ENCODE peak calls at places on chromosomes 2 and 18, in four cellular contexts. C is colonic mucosa; O is effector memory CD4-positive, alpha-beta T cell; U is psoas muscle. T is an unnamed sample.

GRCh38 chr2:55419236-55419513 is 481 bp downstream of the CCDC88A start:
- DNase-seq in C (peak; percentile 25), O (no peak), U (peak; percentile 17), T (no peak)

GRCh38 chr2:18971628-18972027 is 382.3 kb upstream of the NT5C1B start:
- DNase-seq in C (no peak), O (no peak), U (no peak), T (no peak)

GRCh38 chr2:27320958-27321543 is 1.8 kb downstream of the MPV17 start:
- DNase-seq in C (peak; percentile 50), O (no peak), U (peak; percentile 91), T (peak; percentile 88)

GRCh38 chr2:100880730-100881129 is 60.8 kb downstream of the NPAS2 start:
- DNase-seq in C (no peak), O (no peak), U (no peak), T (no peak)

GRCh38 chr2:210112871-210113270 is 58.3 kb downstream of the KANSL1L start:
- DNase-seq in C (no peak), O (no peak), U (no peak), T (no peak)

GRCh38 chr2:73944714-73945113 is 18.0 kb downstream of the DGUOK start:
- DNase-seq in C (no peak), O (no peak), U (no peak), T (no peak)

GRCh38 chr2:158464426-158465281 is 7.9 kb downstream of the PKP4 start:
- DNase-seq in C (no peak), O (no peak), U (no peak), T (no peak)

GRCh38 chr2:64727013-64727767 is 73.5 kb upstream of the SERTAD2 start:
- DNase-seq in C (no peak), O (no peak), U (no peak), T (no peak)

GRCh38 chr2:5230879-5231278 is 461.3 kb upstream of the SOX11 start:
- DNase-seq in C (no peak), O (no peak), U (no peak), T (no peak)

GRCh38 chr2:152600698-152601097 is 116.6 kb downstream of the PRPF40A start:
- DNase-seq in C (no peak), O (no peak), U (no peak), T (no peak)

GRCh38 chr2:55490554-55490953 is 29.0 kb upstream of the CFAP36 start:
- DNase-seq in C (no peak), O (no peak), U (peak; percentile 49), T (no peak)

GRCh38 chr18:68172842-68173549 is 541.9 kb downstream of the TMX3 start:
- DNase-seq in C (no peak), O (no peak), U (no peak), T (no peak)

GRCh38 chr2:67268806-67269205 is 128.3 kb upstream of the ETAA1 start:
- DNase-seq in C (no peak), O (no peak), U (no peak), T (no peak)

GRCh38 chr2:234502285-234502918 is 5.5 kb upstream of the ARL4C start:
- DNase-seq in C (no peak), O (no peak), U (no peak), T (no peak)

GRCh38 chr2:236600892-236601291 is 31.3 kb downstream of the ACKR3 start:
- DNase-seq in C (no peak), O (no peak), U (no peak), T (no peak)

GRCh38 chr2:12579018-12579417 is 137.7 kb upstream of the TRIB2 start:
- DNase-seq in C (no peak), O (no peak), U (no peak), T (no peak)

GRCh38 chr2:215556979-215557378 is 121.1 kb upstream of the FN1 start:
- DNase-seq in C (no peak), O (no peak), U (no peak), T (no peak)

GRCh38 chr2:8479298-8479697 is 202.6 kb upstream of the ID2 start:
- DNase-seq in C (peak; percentile 74), O (no peak), U (no peak), T (no peak)

GRCh38 chr2:8478133-8478793 is 203.6 kb upstream of the ID2 start:
- DNase-seq in C (no peak), O (no peak), U (no peak), T (no peak)

GRCh38 chr2:8477511-8478132 is 204.2 kb upstream of the ID2 start:
- DNase-seq in C (no peak), O (no peak), U (no peak), T (no peak)

GRCh38 chr2:8472545-8473361 is 209.1 kb upstream of the ID2 start:
- DNase-seq in C (no peak), O (no peak), U (no peak), T (no peak)

DNA sequence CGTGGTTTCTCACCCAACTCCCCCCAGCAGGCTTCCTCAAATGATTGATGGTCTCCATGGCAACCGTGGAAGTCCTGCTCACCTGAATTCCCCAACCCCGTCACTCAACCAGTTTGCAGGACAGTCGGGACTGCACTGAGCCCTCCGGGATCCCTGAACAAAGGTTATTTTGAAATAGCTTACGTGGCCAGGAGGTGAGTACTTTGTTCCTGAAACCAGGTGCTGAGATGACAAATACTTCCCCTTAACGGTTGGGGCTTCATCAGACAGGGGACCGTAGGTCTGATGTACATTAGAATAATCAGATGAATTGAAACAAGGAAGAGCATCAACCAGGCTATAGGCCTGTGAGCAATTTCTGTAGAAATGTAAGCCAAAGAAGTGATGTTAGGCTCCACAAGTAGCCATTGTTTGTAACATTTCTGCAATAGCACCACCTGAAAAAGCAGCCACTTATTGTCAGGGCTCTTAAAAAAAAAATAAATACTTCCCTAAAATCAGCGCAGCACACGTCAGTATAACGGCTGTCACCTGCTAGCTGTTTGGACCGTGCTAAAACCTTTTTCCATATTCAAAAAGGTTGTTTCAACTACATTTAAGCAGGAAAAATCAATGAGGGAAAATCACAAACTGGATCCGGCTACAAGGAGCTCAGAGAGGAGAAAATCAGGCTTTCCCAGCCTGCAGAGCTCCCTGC is 206.4 kb upstream of the ID2 start:
- DNase-seq in C (peak; percentile 59), O (peak; percentile 47), U (no peak), T (no peak)
- H3K4me1 ChIP-seq in C (peaks cover 26% of the 10 kb centered on the region), O (peaks cover 52% of the 10 kb centered on the region), U (no peaks in the 10 kb centered on the region), T (peaks cover 38% of the 10 kb centered on the region)

GRCh38 chr2:159516241-159516758 is 100.0 kb downstream of the BAZ2B start:
- DNase-seq in C (peak; percentile 45), O (no peak), U (no peak), T (no peak)

GRCh38 chr2:159518321-159519005 is 97.9 kb downstream of the BAZ2B start:
- DNase-seq in C (no peak), O (no peak), U (no peak), T (no peak)

GRCh38 chr2:159513745-159514144 is 102.6 kb downstream of the BAZ2B start:
- DNase-seq in C (no peak), O (no peak), U (no peak), T (no peak)

GRCh38 chr2:159521272-159521671 is 95.1 kb downstream of the BAZ2B start:
- DNase-seq in C (no peak), O (no peak), U (no peak), T (no peak)

DNA sequence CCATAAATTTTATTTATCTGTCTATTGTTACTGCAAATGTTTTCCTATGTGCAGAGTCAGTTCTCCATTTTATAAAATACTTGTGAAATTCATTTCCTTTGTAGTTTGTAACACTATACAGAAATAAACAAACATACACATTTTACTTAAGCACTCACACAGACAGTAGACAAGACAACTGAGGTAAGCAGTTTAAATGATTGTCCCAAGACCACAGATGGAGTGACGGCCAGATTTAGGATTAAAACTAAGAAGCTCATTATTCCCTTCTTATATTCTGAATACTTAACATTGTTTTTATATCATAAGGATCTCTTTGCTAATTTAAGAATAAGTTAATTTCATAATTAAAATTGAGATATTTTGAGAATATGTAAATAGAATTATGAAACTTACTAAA is 100.9 kb downstream of the BAZ2B start:
- DNase-seq in C (no peak), O (no peak), U (no peak), T (no peak)
- H3K4me3 ChIP-seq in C (peak overlapping the region; percentile 30), O (peak overlapping the region; percentile 65), U (peak overlapping the region; percentile 66), T (peak overlapping the region; percentile 52)

GRCh38 chr2:131076707-131077106 is 16.6 kb downstream of the FAM168B start:
- DNase-seq in C (no peak), O (no peak), U (no peak), T (no peak)

GRCh38 chr2:131077182-131077846 is 15.9 kb downstream of the FAM168B start:
- DNase-seq in C (no peak), O (no peak), U (no peak), T (no peak)

GRCh38 chr2:131081190-131081589 is 12.1 kb downstream of the FAM168B start:
- DNase-seq in C (no peak), O (no peak), U (no peak), T (no peak)

GRCh38 chr2:131077966-131078365 is 15.3 kb downstream of the FAM168B start:
- DNase-seq in C (no peak), O (no peak), U (no peak), T (no peak)
- H3K36me3 ChIP-seq in C (peaks cover 14% of the 10 kb centered on the region), O (peaks cover 58% of the 10 kb centered on the region), U (peaks cover 82% of the 10 kb centered on the region), T (peaks cover 73% of the 10 kb centered on the region)

GRCh38 chr2:181310967-181311366 is 146.2 kb upstream of the ITGA4 start:
- DNase-seq in C (no peak), O (no peak), U (no peak), T (no peak)

GRCh38 chr2:181309161-181309560 is 148.0 kb upstream of the ITGA4 start:
- DNase-seq in C (no peak), O (no peak), U (no peak), T (no peak)

GRCh38 chr2:181308731-181309130 is 148.5 kb upstream of the ITGA4 start:
- DNase-seq in C (no peak), O (no peak), U (no peak), T (no peak)

GRCh38 chr2:181307203-181307991 is 149.8 kb upstream of the ITGA4 start:
- DNase-seq in C (no peak), O (no peak), U (no peak), T (no peak)

DNA sequence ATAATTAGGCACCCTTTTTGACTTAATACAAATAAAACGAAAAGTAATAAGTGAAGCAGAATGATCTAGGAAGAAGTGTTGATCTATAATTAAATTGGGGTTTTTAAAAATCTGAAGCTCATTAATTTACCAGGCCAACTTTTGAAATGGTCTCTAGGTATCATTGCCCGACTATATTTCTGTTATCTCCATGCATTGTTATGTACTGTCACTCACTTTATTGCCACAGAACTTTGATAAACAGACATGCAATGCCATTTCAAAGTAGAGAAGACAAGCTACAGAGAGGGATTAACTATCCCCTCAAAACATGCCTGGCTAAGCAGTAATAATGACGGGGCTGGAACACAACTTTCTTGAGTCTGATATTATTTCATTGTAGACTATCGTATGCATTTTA is 147.6 kb upstream of the ITGA4 start:
- DNase-seq in C (no peak), O (no peak), U (no peak), T (no peak)
- H3K4me1 ChIP-seq in C (no peaks in the 10 kb centered on the region), O (peaks cover 31% of the 10 kb centered on the region), U (no peaks in the 10 kb centered on the region), T (no peaks in the 10 kb centered on the region)

GRCh38 chr2:231924889-231925275 is 1.3 kb downstream of the NPPC start:
- DNase-seq in C (no peak), O (no peak), U (no peak), T (no peak)
- H3K4me3 ChIP-seq in C (no peak overlapping the region), O (peak overlapping the region; percentile 50), U (peak overlapping the region; percentile 63), T (peak overlapping the region; percentile 44)

DNA sequence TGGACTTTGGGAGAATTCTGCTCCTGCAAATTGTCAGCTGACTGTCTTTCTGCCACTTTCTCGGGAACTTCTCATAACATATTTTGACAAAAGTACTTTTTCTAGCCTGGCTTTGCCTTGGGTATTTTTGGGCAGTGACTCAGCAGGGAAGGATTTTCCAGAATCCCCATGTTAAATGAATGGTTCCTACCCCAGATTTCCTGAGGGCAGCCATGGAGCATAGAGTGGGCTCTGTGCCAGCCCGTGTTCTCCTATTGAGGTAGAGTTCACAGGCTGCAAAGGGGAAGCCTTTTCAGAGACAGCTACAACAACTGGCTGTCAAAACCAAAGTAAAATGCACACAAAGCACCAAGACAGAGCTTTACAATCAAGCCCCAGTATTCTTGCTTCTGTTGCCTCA is 59.8 kb downstream of the BMP10 start:
- DNase-seq in C (no peak), O (no peak), U (peak; percentile 46), T (no peak)
- H3K36me3 ChIP-seq in C (no peaks in the 10 kb centered on the region), O (peaks cover 80% of the 10 kb centered on the region), U (peaks cover 8% of the 10 kb centered on the region), T (peaks cover 4% of the 10 kb centered on the region)

T was measured in right atrium auricular region.